ENCODE peak calls at places on chromosomes 4 and X, in eight cellular contexts. H is IMR-90, C is GM23338, D is tibial artery, Y is aorta, W is psoas muscle, S is heart left ventricle, J is A549. F is an unnamed sample.

GRCh38 chr4:113534698-113535097 is 226.8 kb downstream of the CAMK2D start:
- DNase-seq in H (peak; percentile 73), C (no peak), D (no peak), Y (no peak), W (no peak), S (no peak), J (no peak), F (no peak)

GRCh38 chr4:2330119-2331042 is 68.5 kb upstream of the MXD4 start:
- DNase-seq in H (peak; percentile 95), C (no peak), D (no peak), Y (peak; percentile 30), W (no peak), S (no peak), J (peak; percentile 27), F (no peak)

GRCh38 chrX:73840120-73840924 is 277.3 kb downstream of the CHIC1 start:
- DNase-seq in H (no peak), C (no peak), D (no peak), Y (no peak), W (no peak), S (no peak), J (no peak), F (no peak)

GRCh38 chr4:13432453-13432852 is 51.7 kb downstream of the RAB28 start:
- DNase-seq in H (peak; percentile 39), C (no peak), D (no peak), Y (no peak), W (no peak), S (no peak), J (no peak), F (no peak)

GRCh38 chrX:101415180-101416130 is 7.4 kb downstream of the HNRNPH2 start:
- DNase-seq in H (peak; percentile 84), C (peak; percentile 75), D (no peak), Y (no peak), W (no peak), S (no peak), J (peak; percentile 75), F (peak; percentile 48)

GRCh38 chr4:103496800-103497199 is 223.0 kb downstream of the TACR3 start:
- DNase-seq in H (no peak), C (no peak), D (no peak), Y (no peak), W (no peak), S (no peak), J (no peak), F (no peak)

GRCh38 chr4:3472411-3473141 is 9.5 kb downstream of the DOK7 start:
- DNase-seq in H (no peak), C (no peak), D (no peak), Y (no peak), W (peak; percentile 43), S (peak; percentile 19), J (no peak), F (no peak)

GRCh38 chr4:174314770-174315169 is 31.1 kb downstream of the CEP44 start:
- DNase-seq in H (peak; percentile 65), C (peak; percentile 27), D (no peak), Y (no peak), W (no peak), S (no peak), J (peak; percentile 15), F (no peak)

GRCh38 chr4:54879576-54879975 is 221.8 kb downstream of the KIT start:
- DNase-seq in H (peak; percentile 87), C (no peak), D (no peak), Y (no peak), W (no peak), S (no peak), J (no peak), F (no peak)

GRCh38 chr4:36267491-36268254 is 13.7 kb upstream of the DTHD1 start:
- DNase-seq in H (no peak), C (no peak), D (no peak), Y (no peak), W (no peak), S (no peak), J (no peak), F (no peak)

GRCh38 chr4:156505341-156505955 is 466.2 kb downstream of the PDGFC start:
- DNase-seq in H (no peak), C (peak; percentile 59), D (no peak), Y (no peak), W (no peak), S (no peak), J (no peak), F (no peak)

GRCh38 chr4:113049421-113050355 is at the start of gene ANK2:
- DNase-seq in H (no peak), C (peak; percentile 95), D (no peak), Y (no peak), W (no peak), S (no peak), J (no peak), F (peak; percentile 54)

GRCh38 chrX:55815546-55815945 is 98.0 kb downstream of the RRAGB start:
- DNase-seq in H (no peak), C (no peak), D (no peak), Y (no peak), W (no peak), S (no peak), J (no peak), F (no peak)

GRCh38 chrX:16089086-16089485 is 34.3 kb upstream of the GRPR start:
- DNase-seq in H (no peak), C (no peak), D (no peak), Y (no peak), W (no peak), S (no peak), J (no peak), F (no peak)

GRCh38 chr4:19455196-19455595 is 796.5 kb upstream of the SLIT2 start:
- DNase-seq in H (no peak), C (no peak), D (no peak), Y (no peak), W (no peak), S (no peak), J (no peak), F (no peak)

GRCh38 chr4:127503111-127503510 is 129.6 kb upstream of the INTU start:
- DNase-seq in H (peak; percentile 46), C (peak; percentile 63), D (no peak), Y (no peak), W (no peak), S (no peak), J (no peak), F (no peak)

GRCh38 chrX:150200820-150201287 is 162.3 kb upstream of the MAMLD1 start:
- DNase-seq in H (peak; percentile 98), C (no peak), D (peak; percentile 86), Y (peak; percentile 87), W (peak; percentile 75), S (no peak), J (peak; percentile 93), F (no peak)

DNA sequence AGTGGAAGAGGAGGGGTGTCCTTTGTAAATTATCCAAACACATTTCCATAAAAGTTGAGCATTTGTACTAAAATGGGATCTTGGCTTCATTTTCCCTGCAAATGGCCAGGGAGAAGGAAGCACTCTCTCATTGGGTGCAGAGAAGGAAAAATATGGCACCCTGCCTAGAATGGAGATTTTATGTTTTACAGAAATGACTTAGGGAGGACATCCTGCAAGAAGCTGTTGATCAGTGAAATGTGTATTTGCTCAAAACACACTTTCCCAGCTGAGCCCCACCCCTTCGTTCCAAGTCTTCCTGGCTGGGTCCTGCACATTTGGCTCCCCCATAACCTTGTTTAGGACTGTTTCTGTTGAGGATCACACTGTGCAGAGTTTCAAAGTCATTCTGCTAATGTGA is 213.5 kb upstream of the TAPT1 start:
- DNase-seq in H (no peak), C (no peak), D (no peak), Y (no peak), W (no peak), S (peak; percentile 31), J (no peak), F (no peak)
- H3K27ac ChIP-seq in H (no peak overlapping the region), C (no peak overlapping the region), D (no peak overlapping the region), Y (no peak overlapping the region), W (no peak overlapping the region), S (peak overlapping the region; percentile 47), J (no peak overlapping the region), F (no peak overlapping the region)

DNA sequence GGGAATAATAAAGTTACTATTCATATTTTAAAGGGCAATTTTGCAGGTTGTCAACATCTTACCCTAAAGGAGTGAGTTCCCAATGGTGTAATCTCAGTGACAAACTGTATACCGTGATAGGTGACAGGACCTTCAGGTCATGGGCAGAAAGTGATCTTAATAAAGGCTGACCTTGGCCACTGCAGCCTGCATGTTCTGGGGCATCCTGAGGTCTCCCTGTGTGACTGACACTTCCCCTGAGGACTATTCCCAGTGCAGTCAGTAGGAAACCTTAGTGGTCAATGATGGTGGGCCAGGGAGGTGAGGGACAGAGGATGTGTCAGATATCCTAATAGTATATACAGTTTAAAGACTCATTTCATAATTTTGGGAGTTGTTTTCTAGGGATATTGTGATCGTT is 137.2 kb downstream of the SHROOM3 start:
- DNase-seq in H (no peak), C (no peak), D (no peak), Y (no peak), W (no peak), S (no peak), J (no peak), F (no peak)
- H3K27ac ChIP-seq in H (no peak overlapping the region), C (no peak overlapping the region), D (no peak overlapping the region), Y (no peak overlapping the region), W (no peak overlapping the region), S (no peak overlapping the region), J (no peak overlapping the region), F (no peak overlapping the region)

GRCh38 chrX:136158685-136159084 is 11.4 kb downstream of the FHL1 start:
- DNase-seq in H (no peak), C (no peak), D (no peak), Y (no peak), W (no peak), S (no peak), J (no peak), F (no peak)

GRCh38 chrX:136166221-136166855 is 19.0 kb downstream of the FHL1 start:
- DNase-seq in H (peak; percentile 55), C (peak; percentile 30), D (no peak), Y (no peak), W (no peak), S (no peak), J (no peak), F (peak; percentile 2)

GRCh38 chrX:136159615-136160025 is 12.3 kb downstream of the FHL1 start:
- DNase-seq in H (no peak), C (no peak), D (no peak), Y (no peak), W (no peak), S (no peak), J (no peak), F (no peak)

GRCh38 chrX:136162827-136163427 is 15.6 kb downstream of the FHL1 start:
- DNase-seq in H (peak; percentile 43), C (peak; percentile 71), D (no peak), Y (peak; percentile 65), W (peak; percentile 78), S (peak; percentile 68), J (peak; percentile 59), F (peak; percentile 0)

GRCh38 chrX:136163694-136164093 is 16.4 kb downstream of the FHL1 start:
- DNase-seq in H (no peak), C (no peak), D (no peak), Y (no peak), W (no peak), S (no peak), J (no peak), F (no peak)
- H3K27ac ChIP-seq in H (no peak overlapping the region), C (no peak overlapping the region), D (peak overlapping the region; percentile 69), Y (peak overlapping the region; percentile 79), W (no peak overlapping the region), S (peak overlapping the region; percentile 60), J (no peak overlapping the region), F (no peak overlapping the region)

DNA sequence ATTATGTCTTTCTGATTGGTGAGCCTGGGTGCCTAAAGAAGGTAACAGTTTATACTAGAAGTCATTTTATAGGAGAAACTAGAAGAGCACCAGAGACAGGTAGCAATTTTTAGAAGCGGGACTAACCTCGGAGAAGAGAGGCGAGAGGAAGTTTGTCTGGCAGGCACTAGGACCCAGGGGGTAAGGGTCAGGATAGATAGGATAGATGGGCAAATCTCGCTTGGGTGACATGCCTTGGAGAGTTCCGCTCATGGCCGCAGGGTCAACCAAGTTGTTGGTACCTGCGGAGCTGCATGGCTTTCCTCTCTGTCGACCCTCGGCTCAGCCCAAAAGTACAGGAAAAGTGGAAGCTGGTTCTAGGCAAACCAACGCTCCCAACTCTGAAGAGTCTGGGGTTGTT is 11.3 kb downstream of the PI4K2B start:
- DNase-seq in H (no peak), C (peak; percentile 73), D (no peak), Y (no peak), W (no peak), S (no peak), J (no peak), F (no peak)
- H3K27ac ChIP-seq in H (no peak overlapping the region), C (no peak overlapping the region), D (no peak overlapping the region), Y (no peak overlapping the region), W (no peak overlapping the region), S (no peak overlapping the region), J (no peak overlapping the region), F (no peak overlapping the region)

F was measured in caudate nucleus.